ENCODE peak calls at places on chromosomes 16 and 17, in five cellular contexts. O is breast epithelium, J is GM12865, K is left lung, I is left ventricle myocardium inferior. V is an unnamed sample.

GRCh38 chr16:79278506-79278905 is 322.0 kb downstream of the MAF start:
- DNase-seq in K (peak; percentile 34), O (no peak), J (peak; percentile 69), I (no peak), V (no peak)

GRCh38 chr17:63997341-63998048 is 656 bp upstream of the PRR29 start:
- DNase-seq in J (no peak), K (no peak), I (no peak), O (no peak), V (no peak)

GRCh38 chr16:69217433-69217832 is 30.5 kb downstream of the SNTB2 start:
- DNase-seq in O (no peak), I (no peak), J (no peak), K (no peak), V (no peak)

GRCh38 chr17:79728169-79728907 is 2.4 kb upstream of the ENPP7 start:
- DNase-seq in J (peak; percentile 93), I (peak; percentile 70), O (peak; percentile 88), K (peak; percentile 90), V (peak; percentile 82)

GRCh38 chr16:49786926-49787557 is 68.9 kb downstream of the ZNF423 start:
- DNase-seq in O (no peak), J (no peak), K (no peak), I (no peak), V (no peak)

GRCh38 chr17:51015145-51015558 is 105.5 kb downstream of the SPAG9 start:
- DNase-seq in I (no peak), J (peak; percentile 16), K (no peak), O (no peak), V (peak; percentile 55)

GRCh38 chr17:20174588-20175265 is 165.6 kb downstream of the SPECC1 start:
- DNase-seq in O (no peak), J (no peak), K (no peak), I (no peak), V (no peak)

GRCh38 chr16:88651989-88652762 is 1.3 kb upstream of the CYBA start:
- DNase-seq in O (no peak), I (no peak), K (no peak), J (peak; percentile 51), V (no peak)

GRCh38 chr17:63446218-63446980 is at the start of gene CYB561:
- DNase-seq in I (peak; percentile 75), O (peak; percentile 78), J (peak; percentile 88), K (peak; percentile 84), V (no peak)

GRCh38 chr16:59632266-59632855 is 898.2 kb upstream of the GOT2 start:
- DNase-seq in O (no peak), J (no peak), K (no peak), I (no peak), V (no peak)

GRCh38 chr17:146983-147761 is 9.8 kb downstream of the SCGB1C2 start:
- DNase-seq in O (no peak), J (no peak), K (peak; percentile 27), I (peak; percentile 10), V (no peak)

GRCh38 chr17:73231363-73231762 is 30.3 kb downstream of the CPSF4L start:
- DNase-seq in I (no peak), O (no peak), K (no peak), J (no peak), V (no peak)

GRCh38 chr17:40598928-40599627 is 33.8 kb upstream of the CCR7 start:
- DNase-seq in O (peak; percentile 45), I (no peak), K (no peak), J (peak; percentile 96), V (no peak)

GRCh38 chr16:47081113-47081512 is 62.6 kb downstream of the NETO2 start:
- DNase-seq in J (no peak), I (no peak), K (no peak), O (no peak), V (no peak)

GRCh38 chr17:77111916-77112315 is 28.9 kb upstream of the SEC14L1 start:
- DNase-seq in I (no peak), K (no peak), O (no peak), J (no peak), V (no peak)

GRCh38 chr17:73283250-73283649 is 21.6 kb upstream of the CPSF4L start:
- DNase-seq in K (no peak), I (no peak), J (no peak), O (no peak), V (no peak)

GRCh38 chr17:33521784-33522183 is 228.7 kb upstream of the ASIC2 start:
- DNase-seq in K (no peak), O (no peak), J (peak; percentile 5), I (no peak), V (no peak)

GRCh38 chr16:35746963-35747657 is 2287.7 kb downstream of the TP53TG3F start:
- DNase-seq in J (no peak), I (no peak), K (no peak), O (no peak), V (no peak)

GRCh38 chr16:84782841-84783240 is 36.9 kb upstream of the CRISPLD2 start:
- DNase-seq in K (no peak), O (no peak), I (no peak), J (no peak), V (no peak)

GRCh38 chr16:83215417-83216001 is 588.7 kb downstream of the CDH13 start:
- DNase-seq in J (peak; percentile 59), I (no peak), O (no peak), K (no peak), V (peak; percentile 29)

GRCh38 chr17:17346428-17347233 is 43.5 kb downstream of the NT5M start:
- DNase-seq in J (no peak), I (no peak), K (no peak), O (no peak), V (no peak)

GRCh38 chr17:21573961-21574610 is 118.2 kb upstream of the KCNJ18 start:
- DNase-seq in J (no peak), K (peak; percentile 67), I (peak; percentile 83), O (no peak), V (no peak)

GRCh38 chr16:88769617-88770458 is 15.2 kb downstream of the PIEZO1 start:
- DNase-seq in I (no peak), K (peak; percentile 65), O (peak; percentile 84), J (peak; percentile 73), V (no peak)

GRCh38 chr17:45733781-45734180 is 50.3 kb upstream of the CRHR1 start:
- DNase-seq in I (no peak), K (no peak), J (no peak), O (no peak), V (no peak)

GRCh38 chr17:56009795-56010715 is 143.2 kb upstream of the ANKFN1 start:
- DNase-seq in I (no peak), J (no peak), K (no peak), O (no peak), V (no peak)

GRCh38 chr16:87240211-87241134 is 76.7 kb downstream of the C16orf95 start:
- DNase-seq in J (no peak), O (no peak), K (no peak), I (no peak), V (peak; percentile 24)

GRCh38 chr17:82449136-82449882 is 1.2 kb downstream of the CYBC1 start:
- DNase-seq in J (peak; percentile 93), K (no peak), I (no peak), O (no peak), V (no peak)

GRCh38 chr17:19714542-19715411 is 1.6 kb downstream of the SLC47A2 start:
- DNase-seq in I (no peak), J (no peak), O (no peak), K (no peak), V (no peak)

GRCh38 chr17:45740553-45741330 is 43.4 kb upstream of the CRHR1 start:
- DNase-seq in O (no peak), I (no peak), K (no peak), J (peak; percentile 39), V (peak; percentile 14)

GRCh38 chr17:4028436-4028835 is 64.2 kb upstream of the ATP2A3 start:
- DNase-seq in K (no peak), O (no peak), J (no peak), I (no peak), V (no peak)

GRCh38 chr17:47253541-47254402 is at the start of gene ITGB3:
- DNase-seq in I (peak; percentile 82), J (peak; percentile 89), O (peak; percentile 51), K (peak; percentile 72), V (no peak)
- TF ChIP-seq CTCF in I (peak; percentile 69), J (peak; percentile 70), O (no peak), K (peak; percentile 17), V (no peak)

DNA sequence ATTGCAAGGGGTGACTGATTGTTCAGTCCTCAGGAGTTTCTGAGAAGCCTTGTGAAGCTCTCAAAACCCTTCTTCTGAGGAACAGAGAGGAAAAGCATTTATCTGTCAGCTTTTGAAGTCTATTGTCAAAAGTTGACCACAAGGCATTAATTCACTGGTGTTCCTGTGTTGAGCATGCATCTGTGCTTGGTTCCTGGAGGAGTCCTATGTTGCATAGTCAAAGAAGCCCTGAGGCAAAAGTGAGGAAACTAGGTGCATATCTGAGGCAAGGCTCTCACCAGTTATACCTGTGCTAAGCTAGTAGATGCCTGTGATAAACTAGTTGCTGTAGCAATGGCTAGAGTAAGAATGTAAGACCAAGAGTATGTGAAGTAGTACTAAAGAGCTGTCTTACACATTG is 1.8 kb upstream of the HEATR6 start:
- DNase-seq in I (no peak), K (no peak), O (no peak), J (no peak), V (no peak)
- H3K4me3 ChIP-seq in I (no peak overlapping the region), K (no peak overlapping the region), O (no peak overlapping the region), J (no peak overlapping the region), V (no peak overlapping the region)

GRCh38 chr16:62068747-62069146 is 32.5 kb upstream of the CDH8 start:
- DNase-seq in J (peak; percentile 9), I (no peak), K (no peak), O (no peak), V (no peak)
- TF ChIP-seq CTCF in J (peak; percentile 48), I (no peak), K (no peak), O (no peak), V (peak; percentile 19)

GRCh38 chr16:3065069-3065741 is at the start of gene IL32:
- DNase-seq in I (peak; percentile 61), J (peak; percentile 65), K (peak; percentile 83), O (no peak), V (peak; percentile 36)
- H3K4me3 ChIP-seq in I (peak within 1 kb of the TSS; percentile 69), J (peak within 1 kb of the TSS; percentile 58), K (peak within 1 kb of the TSS; percentile 56), O (peak within 1 kb of the TSS; percentile 35), V (peak within 1 kb of the TSS; percentile 30)

GRCh38 chr16:11633113-11633512 is 35.1 kb upstream of the SNN start:
- DNase-seq in J (no peak), O (no peak), I (no peak), K (no peak), V (no peak)
- TF ChIP-seq CTCF in J (no peak), O (no peak), I (no peak), K (no peak), V (no peak)

GRCh38 chr16:31916056-31916488 is 42.5 kb downstream of the ZNF267 start:
- DNase-seq in K (no peak), J (no peak), O (no peak), I (no peak), V (no peak)
- H3K4me3 ChIP-seq in K (no peak overlapping the region), J (no peak overlapping the region), O (no peak overlapping the region), I (no peak overlapping the region), V (no peak overlapping the region)